ENCODE peak calls at places on chromosomes 3 and 15, in five cellular contexts. Y is stimulated activated CD8-positive, alpha-beta memory T cell treated with anti-CD3 and anti-CD28 coated beads, Interleukin-15, amount 100 ng/mL, for 4 hours; G is omental fat pad; D is AG08396; F is NCI-H460. N is an unnamed sample.

GRCh38 chr3:28575100-28575747 is 226.6 kb upstream of the AZI2 start:
- DNase-seq in Y (no peak), G (no peak), D (no peak), F (no peak), N (no peak)

GRCh38 chr3:60336061-60336460 is 915.2 kb downstream of the FHIT start:
- DNase-seq in Y (no peak), G (no peak), D (no peak), F (no peak), N (no peak)

GRCh38 chr3:43177092-43177491 is 71.2 kb upstream of the POMGNT2 start:
- DNase-seq in Y (no peak), G (no peak), D (no peak), F (no peak), N (no peak)

GRCh38 chr15:94607176-94607654 is 375.9 kb downstream of the MCTP2 start:
- DNase-seq in Y (no peak), G (no peak), D (no peak), F (no peak), N (no peak)

GRCh38 chr3:189683576-189684255 is 52.5 kb downstream of the TP63 start:
- DNase-seq in Y (no peak), G (no peak), D (no peak), F (no peak), N (no peak)

GRCh38 chr15:56837281-56837680 is 81.2 kb upstream of the TCF12 start:
- DNase-seq in Y (no peak), G (no peak), D (no peak), F (no peak), N (no peak)

GRCh38 chr3:65927576-65927975 is 111.1 kb downstream of the MAGI1 start:
- DNase-seq in Y (no peak), G (no peak), D (peak), F (no peak), N (no peak)

GRCh38 chr3:129975332-129976090 is 991 bp downstream of the TRH start:
- DNase-seq in Y (no peak), G (no peak), D (peak), F (no peak), N (no peak)

GRCh38 chr3:134232146-134232545 is 18.5 kb downstream of the RYK start:
- DNase-seq in Y (no peak), G (no peak), D (no peak), F (no peak), N (no peak)

GRCh38 chr3:44128057-44128775 is 113.5 kb upstream of the TOPAZ1 start:
- DNase-seq in Y (no peak), G (no peak), D (no peak), F (no peak), N (no peak)

GRCh38 chr15:50148362-50148963 is 29.4 kb upstream of the ATP8B4 start:
- DNase-seq in Y (no peak), G (no peak), D (peak), F (peak), N (no peak)

GRCh38 chr3:46829699-46830208 is 33.5 kb downstream of the MYL3 start:
- DNase-seq in Y (peak), G (no peak), D (no peak), F (no peak), N (no peak)

GRCh38 chr3:178671261-178672191 is 135.3 kb downstream of the KCNMB2 start:
- DNase-seq in Y (no peak), G (no peak), D (peak), F (no peak), N (no peak)

GRCh38 chr3:73661262-73661661 is 36.5 kb upstream of the PDZRN3 start:
- DNase-seq in Y (no peak), G (no peak), D (peak), F (no peak), N (no peak)

GRCh38 chr3:13544951-13545651 is 3.8 kb upstream of the FBLN2 start:
- DNase-seq in Y (no peak), G (no peak), D (no peak), F (no peak), N (no peak)

GRCh38 chr15:24676431-24676830 is 856 bp downstream of the NPAP1 start:
- DNase-seq in Y (no peak), G (no peak), D (no peak), F (no peak), N (no peak)

GRCh38 chr3:170962426-170962825 is 54.0 kb upstream of the EIF5A2 start:
- DNase-seq in Y (no peak), G (no peak), D (no peak), F (no peak), N (no peak)